ENCODE peak calls at places on chromosome 14, in seven cellular contexts. Q is fibroblast of lung, G is Kasumi-1, M is GM19239, J is fibroblast of the aortic adventitia, X is HT-29, Z is HuH-7. H is an unnamed sample.

GRCh38 chr14:53190938-53191337 is 37.8 kb upstream of the DDHD1 start:
- DNase-seq in Q (peak), G (no peak), M (no peak), J (peak), X (no peak), Z (no peak), H (no peak)

GRCh38 chr14:99819514-99819913 is 26.3 kb downstream of the EML1 start:
- DNase-seq in Q (no peak), G (no peak), M (no peak), J (no peak), X (no peak), Z (no peak), H (no peak)

GRCh38 chr14:74038015-74038859 is 19.1 kb downstream of the BBOF1 start:
- DNase-seq in Q (peak), G (peak), M (no peak), J (peak), X (peak), Z (peak), H (peak)

GRCh38 chr14:81400202-81400678 is at the start of gene STON2:
- DNase-seq in Q (peak), G (peak), M (no peak), J (peak), X (peak), Z (no peak), H (peak)

GRCh38 chr14:24458736-24459135 is 16.2 kb upstream of the SDR39U1 start:
- DNase-seq in Q (no peak), G (no peak), M (no peak), J (no peak), X (no peak), Z (no peak), H (no peak)

GRCh38 chr14:90580381-90581335 is 183.8 kb downstream of the CALM1 start:
- DNase-seq in Q (no peak), G (no peak), M (no peak), J (no peak), X (no peak), Z (no peak), H (no peak)

GRCh38 chr14:77804592-77804991 is 4.7 kb downstream of the ADCK1 start:
- DNase-seq in Q (no peak), G (no peak), M (no peak), J (peak), X (peak), Z (peak), H (peak)

GRCh38 chr14:23494223-23494622 is 24.7 kb downstream of the NGDN start:
- DNase-seq in Q (peak), G (no peak), M (no peak), J (peak), X (no peak), Z (no peak), H (no peak)

GRCh38 chr14:58637040-58637390 is 747 bp upstream of the DACT1 start:
- DNase-seq in Q (peak), G (no peak), M (no peak), J (peak), X (no peak), Z (no peak), H (peak)

GRCh38 chr14:34750670-34751069 is 36.3 kb upstream of the CFL2 start:
- DNase-seq in Q (peak), G (no peak), M (no peak), J (peak), X (no peak), Z (no peak), H (peak)

GRCh38 chr14:42513837-42514236 is 907.2 kb downstream of the LRFN5 start:
- DNase-seq in Q (no peak), G (no peak), M (no peak), J (no peak), X (no peak), Z (no peak), H (no peak)

GRCh38 chr14:102155150-102155549 is 15.5 kb downstream of the WDR20 start:
- DNase-seq in Q (peak), G (no peak), M (no peak), J (peak), X (no peak), Z (no peak), H (peak)

GRCh38 chr14:58724702-58725101 is 86.9 kb downstream of the DACT1 start:
- DNase-seq in Q (no peak), G (no peak), M (no peak), J (no peak), X (no peak), Z (no peak), H (no peak)

GRCh38 chr14:64060648-64061096 is 207.9 kb downstream of the SYNE2 start:
- DNase-seq in Q (no peak), G (peak), M (no peak), J (no peak), X (peak), Z (peak), H (peak)

H was measured in M059J.